ENCODE peak calls at places on chromosomes 4 and X, in eight cellular contexts. P is naive thymus-derived CD4-positive, alpha-beta T cell; M is amniotic stem cell; W is cortex of kidney; S is NCI-H2029; G is fibroblast of mammary gland; Q is adipocyte; R is mesenchymal stem cell. I is an unnamed sample.

GRCh38 chr4:128979934-128980333 is 113.4 kb downstream of the SCLT1 start:
- DNase-seq in Q (peak), P (no peak), S (no peak), M (peak), G (peak), R (peak), W (no peak), I (no peak)

GRCh38 chr4:165384608-165385007 is 5.8 kb downstream of the CPE start:
- DNase-seq in Q (peak), S (no peak), P (no peak), W (no peak), G (peak), R (no peak), M (no peak), I (no peak)

GRCh38 chr4:4225915-4226605 is 669 bp downstream of the OTOP1 start:
- DNase-seq in W (no peak), M (no peak), P (no peak), S (no peak), G (peak), Q (peak), R (peak), I (peak)

GRCh38 chr4:110515676-110516075 is 39.7 kb downstream of the ENPEP start:
- DNase-seq in R (peak), P (no peak), S (no peak), W (no peak), M (no peak), G (no peak), Q (no peak), I (no peak)

GRCh38 chr4:163654621-163655020 is 160.1 kb downstream of the TMA16 start:
- DNase-seq in R (no peak), Q (no peak), S (no peak), M (no peak), G (no peak), W (no peak), P (no peak), I (no peak)

GRCh38 chr4:81845273-81845672 is 373.6 kb upstream of the RASGEF1B start:
- DNase-seq in Q (no peak), S (no peak), W (no peak), G (no peak), P (no peak), M (no peak), R (no peak), I (no peak)

GRCh38 chr4:4395849-4396627 is 9.1 kb downstream of the NSG1 start:
- DNase-seq in P (no peak), R (peak), S (no peak), Q (peak), G (peak), M (no peak), W (no peak), I (no peak)

GRCh38 chr4:6123541-6123940 is 76.8 kb downstream of the JAKMIP1 start:
- DNase-seq in M (no peak), P (no peak), W (no peak), G (no peak), R (no peak), Q (no peak), S (no peak), I (no peak)

GRCh38 chrX:38929966-38930421 is 128.7 kb downstream of the MID1IP1 start:
- DNase-seq in G (peak), M (peak), R (peak), Q (peak), W (no peak), S (no peak), P (no peak), I (no peak)

GRCh38 chr4:25030283-25031076 is at the start of gene LGI2:
- DNase-seq in Q (peak), W (no peak), R (no peak), S (peak), M (no peak), G (no peak), P (no peak), I (peak)

GRCh38 chr4:3290476-3290875 is 2.3 kb upstream of the RGS12 start:
- DNase-seq in Q (no peak), G (no peak), S (peak), R (no peak), P (no peak), W (no peak), M (no peak), I (no peak)

GRCh38 chr4:8143392-8144140 is 15.0 kb downstream of the ABLIM2 start:
- DNase-seq in S (no peak), W (no peak), G (no peak), R (no peak), P (no peak), Q (no peak), M (no peak), I (no peak)

GRCh38 chr4:114694770-114695169 is 96.2 kb downstream of the UGT8 start:
- DNase-seq in Q (peak), R (peak), S (peak), M (peak), G (peak), W (no peak), P (no peak), I (no peak)

GRCh38 chr4:127809173-127809800 is 27.2 kb downstream of the HSPA4L start:
- DNase-seq in W (no peak), M (no peak), R (peak), S (no peak), P (no peak), Q (no peak), G (peak), I (no peak)

GRCh38 chrX:107827852-107828251 is 2.2 kb downstream of the MID2 start:
- DNase-seq in M (no peak), G (peak), R (peak), P (no peak), Q (no peak), S (no peak), W (no peak), I (no peak)

GRCh38 chrX:149757206-149758067 is 16.4 kb upstream of the HSFX1 start:
- DNase-seq in P (no peak), R (no peak), M (no peak), G (no peak), W (peak), Q (no peak), S (no peak), I (no peak)

GRCh38 chrX:38879631-38880220 is 78.5 kb downstream of the MID1IP1 start:
- DNase-seq in S (peak), P (no peak), Q (no peak), R (no peak), G (no peak), M (no peak), W (no peak), I (no peak)

GRCh38 chr4:54378461-54378860 is 149.4 kb downstream of the PDGFRA start:
- DNase-seq in W (no peak), R (peak), M (no peak), S (no peak), P (no peak), G (peak), Q (no peak), I (no peak)

GRCh38 chr4:121792966-121793365 is 8.2 kb upstream of the EXOSC9 start:
- DNase-seq in P (no peak), Q (no peak), W (no peak), S (no peak), R (no peak), G (no peak), M (no peak), I (no peak)

GRCh38 chr4:47465008-47465407 is 1.5 kb upstream of the COMMD8 start:
- DNase-seq in R (no peak), W (no peak), P (no peak), Q (no peak), M (no peak), G (no peak), S (no peak), I (no peak)

GRCh38 chr4:117134386-117134785 is 49.0 kb upstream of the TRAM1L1 start:
- DNase-seq in W (no peak), G (peak), R (peak), S (no peak), P (no peak), M (peak), Q (peak), I (no peak)

GRCh38 chr4:127844605-127845116 is 36.0 kb upstream of the PLK4 start:
- DNase-seq in R (no peak), Q (no peak), S (no peak), M (no peak), G (peak), W (no peak), P (no peak), I (no peak)

GRCh38 chr4:19615086-19615689 is 636.5 kb upstream of the SLIT2 start:
- DNase-seq in P (no peak), W (no peak), S (peak), G (no peak), Q (no peak), M (no peak), R (no peak), I (no peak)

GRCh38 chr4:127936974-127937373 is 28.0 kb downstream of the MFSD8 start:
- DNase-seq in P (no peak), G (peak), R (peak), Q (peak), W (no peak), M (peak), S (no peak), I (no peak)

GRCh38 chrX:37454537-37455285 is 105.5 kb downstream of the PRRG1 start:
- DNase-seq in S (no peak), R (no peak), G (peak), M (no peak), Q (no peak), W (no peak), P (no peak), I (no peak)

GRCh38 chr4:178665916-178666315 is 1223.7 kb upstream of the AGA start:
- DNase-seq in P (no peak), Q (no peak), W (no peak), M (no peak), R (no peak), S (no peak), G (no peak), I (no peak)

GRCh38 chr4:23888421-23889319 is 1.2 kb downstream of the PPARGC1A start:
- DNase-seq in G (peak), P (no peak), M (no peak), R (peak), Q (peak), W (no peak), S (no peak), I (no peak)

GRCh38 chr4:20195071-20195885 is 56.4 kb upstream of the SLIT2 start:
- DNase-seq in P (no peak), W (no peak), M (no peak), S (no peak), Q (peak), R (peak), G (peak), I (no peak)

GRCh38 chr4:15238720-15239119 is 189.1 kb upstream of the C1QTNF7 start:
- DNase-seq in R (peak), W (no peak), P (no peak), S (no peak), M (no peak), Q (peak), G (peak), I (peak)

GRCh38 chr4:23819041-23819511 is 70.8 kb downstream of the PPARGC1A start:
- DNase-seq in S (no peak), W (no peak), M (no peak), Q (no peak), P (no peak), R (peak), G (peak), I (no peak)

GRCh38 chr4:15907430-15907829 is 31.1 kb downstream of the FGFBP1 start:
- DNase-seq in W (no peak), S (no peak), Q (peak), P (no peak), R (no peak), M (no peak), G (no peak), I (no peak)

GRCh38 chrX:22952011-22952410 is 47.7 kb upstream of the DDX53 start:
- DNase-seq in M (no peak), P (no peak), R (peak), S (peak), W (no peak), G (peak), Q (peak), I (no peak)